ENCODE peak calls at places on chromosomes 13 and 19, in eight cellular contexts. C is ELR, K is activated B cell treated with CpG ODN at 0.5 μM for 24 hours, V is AG04449, U is KBM-7, W is psoas muscle, S is RPMI7951, H is Calu3. M is an unnamed sample.

GRCh38 chr13:76000131-76000530 is 364.0 kb downstream of the LMO7 start:
- DNase-seq in C (no peak), K (no peak), V (no peak), U (no peak), W (no peak), S (no peak), H (no peak), M (no peak)

GRCh38 chr13:49371943-49372636 is 71.8 kb downstream of the CAB39L start:
- DNase-seq in C (no peak), K (no peak), V (no peak), U (no peak), W (no peak), S (peak), H (no peak), M (no peak)

GRCh38 chr13:110535526-110535925 is 26.0 kb downstream of the RAB20 start:
- DNase-seq in C (no peak), K (no peak), V (no peak), U (no peak), W (no peak), S (no peak), H (no peak), M (no peak)

GRCh38 chr13:84132491-84132890 is 250.2 kb upstream of the SLITRK1 start:
- DNase-seq in C (no peak), K (no peak), V (no peak), U (no peak), W (no peak), S (no peak), H (no peak), M (no peak)

GRCh38 chr19:1250374-1251232 is 2.2 kb downstream of the MIDN start:
- DNase-seq in C (peak), K (peak), V (no peak), U (peak), W (peak), S (no peak), H (no peak), M (no peak)

GRCh38 chr19:40622773-40623075 is 21.6 kb downstream of the LTBP4 start:
- DNase-seq in C (no peak), K (no peak), V (no peak), U (no peak), W (no peak), S (no peak), H (no peak), M (no peak)

GRCh38 chr19:12626958-12627357 is 16.2 kb downstream of the ZNF791 start:
- DNase-seq in C (no peak), K (no peak), V (no peak), U (no peak), W (no peak), S (no peak), H (no peak), M (no peak)

GRCh38 chr19:33814181-33815165 is 17.8 kb downstream of the KCTD15 start:
- DNase-seq in C (no peak), K (no peak), V (no peak), U (no peak), W (no peak), S (no peak), H (no peak), M (no peak)

GRCh38 chr13:110430391-110431338 is 123.6 kb downstream of the COL4A2 start:
- DNase-seq in C (no peak), K (no peak), V (no peak), U (no peak), W (no peak), S (no peak), H (no peak), M (no peak)

GRCh38 chr13:112670118-112670517 is 19.7 kb upstream of the ATP11A start:
- DNase-seq in C (no peak), K (no peak), V (no peak), U (no peak), W (no peak), S (no peak), H (peak), M (no peak)

GRCh38 chr19:38650911-38651584 is 3.6 kb downstream of the ACTN4 start:
- DNase-seq in C (peak), K (no peak), V (no peak), U (peak), W (no peak), S (peak), H (no peak), M (no peak)

GRCh38 chr13:44300895-44301638 is 72.6 kb upstream of the SERP2 start:
- DNase-seq in C (peak), K (no peak), V (no peak), U (no peak), W (peak), S (peak), H (peak), M (no peak)

GRCh38 chr13:30840515-30840914 is 65.6 kb upstream of the MEDAG start:
- DNase-seq in C (no peak), K (no peak), V (no peak), U (no peak), W (no peak), S (no peak), H (no peak), M (no peak)

GRCh38 chr13:24997367-24997967 is 98.5 kb upstream of the PABPC3 start:
- DNase-seq in C (peak), K (no peak), V (no peak), U (peak), W (no peak), S (peak), H (peak), M (no peak)

GRCh38 chr13:96958286-96958891 is 35.9 kb downstream of the OXGR1 start:
- DNase-seq in C (peak), K (no peak), V (no peak), U (peak), W (no peak), S (no peak), H (no peak), M (no peak)

GRCh38 chr13:46761866-46762265 is 35.1 kb downstream of the ESD start:
- DNase-seq in C (no peak), K (no peak), V (no peak), U (no peak), W (no peak), S (no peak), H (no peak), M (no peak)

GRCh38 chr19:32876919-32877285 is 7.3 kb upstream of the SLC7A9 start:
- DNase-seq in C (peak), K (no peak), V (peak), U (no peak), W (no peak), S (no peak), H (no peak), M (no peak)

GRCh38 chr19:42175952-42176648 is 41.4 kb downstream of the DEDD2 start:
- DNase-seq in C (peak), K (no peak), V (no peak), U (no peak), W (no peak), S (peak), H (no peak), M (no peak)

GRCh38 chr13:98479496-98480003 is 97.4 kb downstream of the STK24 start:
- DNase-seq in C (no peak), K (no peak), V (no peak), U (no peak), W (no peak), S (no peak), H (no peak), M (no peak)

GRCh38 chr19:9139609-9140158 is 513 bp upstream of the ZNF317 start:
- DNase-seq in C (no peak), K (no peak), V (no peak), U (no peak), W (no peak), S (peak), H (no peak), M (no peak)

GRCh38 chr19:33447336-33448158 is 74.0 kb downstream of the CEBPG start:
- DNase-seq in C (no peak), K (no peak), V (no peak), U (peak), W (peak), S (no peak), H (no peak), M (no peak)

GRCh38 chr13:83879431-83880171 is 2.7 kb downstream of the SLITRK1 start:
- DNase-seq in C (peak), K (no peak), V (no peak), U (no peak), W (no peak), S (no peak), H (no peak), M (no peak)

GRCh38 chr19:18284710-18285430 is 3.4 kb upstream of the JUND start:
- DNase-seq in C (no peak), K (no peak), V (no peak), U (no peak), W (no peak), S (no peak), H (no peak), M (no peak)

GRCh38 chr19:51002542-51003311 is 1.3 kb upstream of the KLK8 start:
- DNase-seq in C (peak), K (no peak), V (no peak), U (no peak), W (no peak), S (peak), H (peak), M (peak)

GRCh38 chr13:110546933-110547332 is 14.6 kb downstream of the RAB20 start:
- DNase-seq in C (peak), K (no peak), V (peak), U (peak), W (peak), S (peak), H (peak), M (no peak)

GRCh38 chr19:55913643-55914268 is 18.4 kb downstream of the NLRP13 start:
- DNase-seq in C (peak), K (no peak), V (no peak), U (peak), W (no peak), S (peak), H (peak), M (no peak)

GRCh38 chr13:31072041-31072440 is 89.7 kb downstream of the HSPH1 start:
- DNase-seq in C (peak), K (no peak), V (no peak), U (no peak), W (no peak), S (peak), H (no peak), M (no peak)

GRCh38 chr13:99709134-99709533 is 207.9 kb downstream of the TM9SF2 start:
- DNase-seq in C (no peak), K (no peak), V (no peak), U (no peak), W (no peak), S (no peak), H (no peak), M (no peak)

GRCh38 chr19:34479396-34479795 is 2.2 kb upstream of the WTIP start:
- DNase-seq in C (no peak), K (no peak), V (no peak), U (no peak), W (no peak), S (no peak), H (no peak), M (no peak)

GRCh38 chr13:44810067-44810840 is 179.0 kb downstream of the NUFIP1 start:
- DNase-seq in C (no peak), K (no peak), V (no peak), U (no peak), W (no peak), S (no peak), H (peak), M (no peak)

GRCh38 chr19:46499692-46500091 is 4.0 kb upstream of the PNMA8B start:
- DNase-seq in C (no peak), K (no peak), V (no peak), U (peak), W (no peak), S (no peak), H (peak), M (no peak)

GRCh38 chr13:28501547-28501946 is 6.6 kb upstream of the FLT1 start:
- DNase-seq in C (no peak), K (no peak), V (no peak), U (no peak), W (no peak), S (peak), H (no peak), M (no peak)

GRCh38 chr19:6481541-6482342 is at the start of gene DENND1C:
- DNase-seq in C (peak), K (peak), V (no peak), U (peak), W (no peak), S (no peak), H (peak), M (peak)

GRCh38 chr19:13309853-13310252 is 159.6 kb downstream of the IER2 start:
- DNase-seq in C (no peak), K (no peak), V (no peak), U (no peak), W (no peak), S (no peak), H (no peak), M (no peak)

GRCh38 chr13:93259527-93260080 is 33.0 kb downstream of the GPC6 start:
- DNase-seq in C (peak), K (no peak), V (no peak), U (no peak), W (no peak), S (no peak), H (no peak), M (no peak)

GRCh38 chr13:93231867-93232266 is 5.3 kb downstream of the GPC6 start:
- DNase-seq in C (no peak), K (no peak), V (no peak), U (no peak), W (no peak), S (no peak), H (no peak), M (no peak)

M was measured in H1.